ENCODE peak calls at places on chromosomes 4 and X, in four cellular contexts. M is ACHN; A is activated CD4-positive, alpha-beta T cell treated with anti-CD3 and anti-CD28 coated beads, Interleukin-2, amount 10 ng/mL, durations not matched to agents 7 days and 5 days; H is RWPE1. D is an unnamed sample.

GRCh38 chr4:17310269-17310652 is 201.6 kb downstream of the QDPR start:
- DNase-seq in M (no peak), A (no peak), H (no peak), D (no peak)

GRCh38 chr4:10034612-10035104 is 13.4 kb upstream of the SLC2A9 start:
- DNase-seq in M (no peak), A (no peak), H (no peak), D (no peak)

GRCh38 chr4:100086766-100087431 is 103.4 kb downstream of the DDIT4L start:
- DNase-seq in M (no peak), A (no peak), H (no peak), D (peak; percentile 32)

GRCh38 chr4:57044279-57044678 is 65.6 kb downstream of the POLR2B start:
- DNase-seq in M (no peak), A (no peak), H (no peak), D (peak; percentile 29)

GRCh38 chrX:70168238-70169188 is 8.8 kb upstream of the DGAT2L6 start:
- DNase-seq in M (peak; percentile 58), A (no peak), H (peak; percentile 39), D (peak; percentile 64)

GRCh38 chr4:53057679-53058078 is 195.6 kb downstream of the RASL11B start:
- DNase-seq in M (no peak), A (no peak), H (no peak), D (no peak)

GRCh38 chr4:176377705-176378302 is 58.0 kb downstream of the SPCS3 start:
- DNase-seq in M (peak; percentile 35), A (no peak), H (peak; percentile 27), D (no peak)

GRCh38 chr4:39233783-39234182 is 51.5 kb downstream of the WDR19 start:
- DNase-seq in M (no peak), A (no peak), H (no peak), D (no peak)

GRCh38 chrX:47218920-47219815 is 687 bp downstream of the CDK16 start:
- DNase-seq in M (peak; percentile 11), A (peak; percentile 50), H (peak; percentile 27), D (peak; percentile 25)

GRCh38 chrX:149504226-149504914 is 736 bp downstream of the IDS start:
- DNase-seq in M (peak; percentile 19), A (peak; percentile 63), H (no peak), D (no peak)

GRCh38 chrX:119677654-119677981 is 15.3 kb downstream of the SEPTIN6 start:
- DNase-seq in M (no peak), A (no peak), H (no peak), D (no peak)

GRCh38 chr4:36551697-36552214 is 270.3 kb downstream of the DTHD1 start:
- DNase-seq in M (no peak), A (peak; percentile 19), H (peak; percentile 24), D (no peak)

GRCh38 chrX:16869393-16870094 is 618 bp downstream of the RBBP7 start:
- DNase-seq in M (peak; percentile 37), A (peak; percentile 40), H (peak; percentile 5), D (peak; percentile 49)

GRCh38 chr4:103012085-103012484 is 7.4 kb downstream of the SLC9B1 start:
- DNase-seq in M (peak; percentile 12), A (no peak), H (no peak), D (peak; percentile 10)

GRCh38 chrX:130896816-130897508 is 6.0 kb downstream of the ENOX2 start:
- DNase-seq in M (no peak), A (no peak), H (no peak), D (no peak)

GRCh38 chrX:49077941-49078340 is 1.7 kb downstream of the WDR45 start:
- DNase-seq in M (no peak), A (no peak), H (no peak), D (no peak)

GRCh38 chr4:150591284-150591874 is 9.4 kb downstream of the MAB21L2 start:
- DNase-seq in M (no peak), A (no peak), H (no peak), D (no peak)

GRCh38 chr4:26871611-26872010 is 11.0 kb downstream of the STIM2 start:
- DNase-seq in M (no peak), A (no peak), H (no peak), D (peak; percentile 19)

GRCh38 chrX:71367396-71367795 is 1.2 kb downstream of the TAF1 start:
- DNase-seq in M (no peak), A (no peak), H (no peak), D (no peak)

GRCh38 chr4:5941601-5942000 is 48.7 kb upstream of the CRMP1 start:
- DNase-seq in M (no peak), A (no peak), H (no peak), D (no peak)

GRCh38 chr4:123580981-123581664 is 184.5 kb downstream of the SPRY1 start:
- DNase-seq in M (no peak), A (no peak), H (no peak), D (no peak)

GRCh38 chr4:19205853-19206252 is 1045.9 kb upstream of the SLIT2 start:
- DNase-seq in M (no peak), A (no peak), H (no peak), D (no peak)

GRCh38 chrX:109714340-109714958 is 18.6 kb downstream of the ACSL4 start:
- DNase-seq in M (peak; percentile 60), A (no peak), H (peak; percentile 18), D (peak; percentile 4)

GRCh38 chr4:109875106-109875505 is 27.2 kb downstream of the LRIT3 start:
- DNase-seq in M (no peak), A (no peak), H (no peak), D (no peak)

GRCh38 chr4:142549726-142550463 is 296.2 kb downstream of the INPP4B start:
- DNase-seq in M (no peak), A (no peak), H (peak; percentile 65), D (peak; percentile 52)

GRCh38 chr4:9893329-9894108 is 112.1 kb downstream of the DRD5 start:
- DNase-seq in M (no peak), A (no peak), H (no peak), D (no peak)

GRCh38 chr4:127291316-127291715 is 341.4 kb upstream of the INTU start:
- DNase-seq in M (no peak), A (no peak), H (no peak), D (no peak)

GRCh38 chr4:80197132-80197573 is at the start of gene PRDM8:
- DNase-seq in M (peak; percentile 31), A (peak; percentile 19), H (no peak), D (peak; percentile 71)

GRCh38 chr4:108433832-108434231 is 186.5 kb upstream of the RPL34 start:
- DNase-seq in M (no peak), A (peak; percentile 77), H (no peak), D (no peak)

GRCh38 chr4:150402968-150403367 is 179.0 kb upstream of the MAB21L2 start:
- DNase-seq in M (peak; percentile 43), A (peak; percentile 13), H (no peak), D (no peak)

GRCh38 chrX:133444952-133445831 is 29.9 kb upstream of the GPC4 start:
- DNase-seq in M (peak; percentile 5), A (no peak), H (no peak), D (no peak)

D was measured in AG20443.